ENCODE peak calls at places on chromosomes 12 and 14, in six cellular contexts. B is heart left ventricle; I is CD8-positive, alpha-beta T cell; Z is Karpas-422; P is suprapubic skin; S is endodermal cell. Q is an unnamed sample.

GRCh38 chr12:66678640-66679268 is at the start of gene GRIP1:
- DNase-seq in Z (no peak), B (no peak), S (peak; percentile 76), P (no peak), I (no peak), Q (no peak)

GRCh38 chr12:81722004-81722403 is 37.1 kb downstream of the PPFIA2 start:
- DNase-seq in P (no peak), I (no peak), S (no peak), B (no peak), Z (no peak), Q (peak; percentile 27)

GRCh38 chr12:122116707-122117535 is 38.4 kb downstream of the MLXIP start:
- DNase-seq in Z (no peak), P (no peak), B (no peak), I (no peak), S (peak; percentile 39), Q (no peak)

GRCh38 chr12:27142102-27142721 is 59.8 kb upstream of the C12orf71 start:
- DNase-seq in I (peak; percentile 42), B (peak; percentile 61), P (no peak), S (peak; percentile 92), Z (peak; percentile 80), Q (peak; percentile 65)

GRCh38 chr14:90235179-90235976 is 21.0 kb upstream of the PSMC1 start:
- DNase-seq in S (peak; percentile 95), Z (peak; percentile 87), I (peak; percentile 67), P (no peak), B (peak; percentile 55), Q (peak; percentile 45)

GRCh38 chr14:69592923-69593677 is 18.3 kb upstream of the SUSD6 start:
- DNase-seq in Z (no peak), B (no peak), P (no peak), I (no peak), S (no peak), Q (no peak)

GRCh38 chr12:15682826-15683225 is 106.4 kb downstream of the EPS8 start:
- DNase-seq in P (no peak), I (no peak), S (no peak), B (no peak), Z (no peak), Q (no peak)

GRCh38 chr14:69303086-69303485 is 43.1 kb downstream of the GALNT16 start:
- DNase-seq in I (no peak), Z (no peak), P (peak; percentile 26), B (no peak), S (peak; percentile 50), Q (no peak)

GRCh38 chr12:54404061-54405004 is 14.7 kb downstream of the ITGA5 start:
- DNase-seq in S (peak; percentile 97), Z (peak; percentile 91), B (no peak), P (no peak), I (peak; percentile 74), Q (no peak)

GRCh38 chr12:115383668-115384067 is 699.7 kb upstream of the TBX3 start:
- DNase-seq in B (peak; percentile 36), Z (no peak), S (no peak), P (no peak), I (no peak), Q (peak; percentile 56)

GRCh38 chr14:93655078-93655750 is 133.1 kb downstream of the PRIMA1 start:
- DNase-seq in I (no peak), B (no peak), Z (peak; percentile 92), S (peak; percentile 67), P (no peak), Q (peak; percentile 40)

GRCh38 chr14:102474934-102475333 is 34.6 kb downstream of the ANKRD9 start:
- DNase-seq in Z (no peak), B (peak; percentile 92), I (no peak), S (no peak), P (no peak), Q (no peak)

GRCh38 chr12:42326466-42327226 is 679 bp downstream of the PPHLN1 start:
- DNase-seq in I (peak; percentile 11), B (no peak), S (peak; percentile 60), P (no peak), Z (peak; percentile 66), Q (peak; percentile 26)

GRCh38 chr12:47267571-47267970 is 187.8 kb upstream of the AMIGO2 start:
- DNase-seq in B (no peak), S (no peak), P (no peak), Z (no peak), I (no peak), Q (no peak)

GRCh38 chr14:95525999-95526398 is 8.9 kb upstream of the GLRX5 start:
- DNase-seq in S (no peak), P (no peak), I (no peak), Z (no peak), B (no peak), Q (no peak)

GRCh38 chr14:95504135-95505029 is 12.1 kb downstream of the SYNE3 start:
- DNase-seq in Z (no peak), P (no peak), I (no peak), S (no peak), B (no peak), Q (peak; percentile 56)

GRCh38 chr14:20441466-20441865 is 5.5 kb upstream of the KLHL33 start:
- DNase-seq in S (no peak), B (no peak), Z (no peak), P (no peak), I (no peak), Q (no peak)

GRCh38 chr14:103141117-103141796 is 18.0 kb downstream of the TNFAIP2 start:
- DNase-seq in S (peak; percentile 94), P (no peak), B (no peak), I (peak; percentile 17), Z (peak; percentile 87), Q (no peak)

GRCh38 chr12:92717202-92717601 is 14.4 kb downstream of the PLEKHG7 start:
- DNase-seq in S (peak; percentile 76), P (no peak), B (no peak), Z (peak; percentile 58), I (no peak), Q (peak; percentile 19)

GRCh38 chr12:5433840-5434646 is 2.1 kb downstream of the NTF3 start:
- DNase-seq in Z (no peak), S (peak; percentile 54), P (no peak), B (no peak), I (no peak), Q (no peak)

DNA sequence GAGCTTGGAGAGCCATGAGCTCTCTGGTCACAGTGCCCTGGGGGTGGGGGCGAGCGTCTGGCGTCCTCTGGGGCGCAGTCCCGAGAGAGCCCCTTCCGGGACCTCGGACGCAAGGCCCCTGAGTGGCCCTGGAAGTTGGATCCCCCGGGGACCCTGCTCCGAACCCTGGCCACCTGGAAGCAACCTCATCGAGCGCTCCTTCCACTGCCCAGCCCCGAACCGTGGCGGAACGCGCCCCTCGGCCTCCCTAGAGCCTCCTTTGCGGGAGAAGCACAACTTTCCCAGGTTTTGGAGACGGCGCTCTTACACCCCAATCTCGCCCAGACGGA is 1.2 kb downstream of the NOS1 start:
- DNase-seq in P (no peak), I (no peak), Z (no peak), S (no peak), B (no peak), Q (no peak)
- H3K4me3 ChIP-seq in P (peak overlapping the region; percentile 57), I (no peak overlapping the region), Z (no peak overlapping the region), S (peak overlapping the region; percentile 81), B (peak overlapping the region; percentile 36), Q (no peak overlapping the region)

GRCh38 chr12:108313609-108314331 is 25.3 kb downstream of the CMKLR1 start:
- DNase-seq in I (no peak), P (no peak), S (peak; percentile 73), B (peak; percentile 56), Z (peak; percentile 25), Q (no peak)

GRCh38 chr12:108317303-108318283 is 21.5 kb downstream of the CMKLR1 start:
- DNase-seq in Z (no peak), I (no peak), S (no peak), P (no peak), B (no peak), Q (no peak)

GRCh38 chr12:108315486-108316105 is 23.5 kb downstream of the CMKLR1 start:
- DNase-seq in I (no peak), B (no peak), Z (no peak), P (no peak), S (no peak), Q (no peak)

GRCh38 chr12:108318472-108319275 is 20.4 kb downstream of the CMKLR1 start:
- DNase-seq in P (no peak), Z (no peak), I (no peak), S (no peak), B (no peak), Q (no peak)

DNA sequence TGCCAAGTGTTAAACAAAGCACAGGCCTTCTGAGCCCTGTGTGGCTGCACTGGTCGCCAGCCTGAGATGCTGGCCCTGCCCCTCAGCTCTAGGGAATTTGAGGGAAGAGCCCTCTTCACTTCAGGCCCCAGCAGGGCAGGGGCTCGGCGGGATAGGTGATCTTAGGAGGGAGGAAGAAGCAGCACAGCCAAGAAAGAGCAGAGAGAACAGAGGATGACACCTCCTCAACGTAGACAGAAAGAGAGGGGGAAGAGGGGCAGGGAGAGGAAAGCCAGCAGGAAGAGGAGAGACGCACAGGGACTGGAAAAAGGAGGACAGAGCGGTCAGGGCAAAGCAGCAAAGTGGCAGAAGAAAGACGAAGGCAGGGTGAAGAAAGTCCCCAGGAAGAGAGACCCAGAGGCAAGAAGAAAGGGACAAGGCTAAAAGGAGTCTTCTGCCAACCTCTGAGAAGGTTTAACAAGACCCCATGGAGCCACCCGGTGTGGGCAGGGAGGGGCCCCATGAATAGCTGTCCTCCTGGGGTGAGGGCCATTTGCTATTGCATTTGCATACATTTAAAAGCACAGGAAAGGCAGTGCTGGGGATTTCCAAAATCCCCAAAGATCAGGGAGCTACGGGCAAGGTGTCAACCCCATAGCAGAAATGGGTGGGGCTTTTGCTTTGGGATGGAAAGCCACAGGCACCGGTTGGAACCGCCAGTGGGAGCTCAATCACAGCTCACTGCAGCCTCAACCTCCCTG is 22.8 kb downstream of the CMKLR1 start:
- DNase-seq in I (no peak), B (no peak), S (peak; percentile 92), Z (no peak), P (no peak), Q (no peak)
- H3K27ac ChIP-seq in I (no peak overlapping the region), B (peak overlapping the region; percentile 38), S (peak overlapping the region; percentile 24), Z (no peak overlapping the region), P (no peak overlapping the region), Q (no peak overlapping the region)

GRCh38 chr14:52873096-52873495 is 77.8 kb downstream of the FERMT2 start:
- DNase-seq in Z (no peak), I (no peak), P (no peak), B (no peak), S (no peak), Q (no peak)
- H3K4me3 ChIP-seq in Z (no peak overlapping the region), I (no peak overlapping the region), P (no peak overlapping the region), B (no peak overlapping the region), S (no peak overlapping the region), Q (no peak overlapping the region)

DNA sequence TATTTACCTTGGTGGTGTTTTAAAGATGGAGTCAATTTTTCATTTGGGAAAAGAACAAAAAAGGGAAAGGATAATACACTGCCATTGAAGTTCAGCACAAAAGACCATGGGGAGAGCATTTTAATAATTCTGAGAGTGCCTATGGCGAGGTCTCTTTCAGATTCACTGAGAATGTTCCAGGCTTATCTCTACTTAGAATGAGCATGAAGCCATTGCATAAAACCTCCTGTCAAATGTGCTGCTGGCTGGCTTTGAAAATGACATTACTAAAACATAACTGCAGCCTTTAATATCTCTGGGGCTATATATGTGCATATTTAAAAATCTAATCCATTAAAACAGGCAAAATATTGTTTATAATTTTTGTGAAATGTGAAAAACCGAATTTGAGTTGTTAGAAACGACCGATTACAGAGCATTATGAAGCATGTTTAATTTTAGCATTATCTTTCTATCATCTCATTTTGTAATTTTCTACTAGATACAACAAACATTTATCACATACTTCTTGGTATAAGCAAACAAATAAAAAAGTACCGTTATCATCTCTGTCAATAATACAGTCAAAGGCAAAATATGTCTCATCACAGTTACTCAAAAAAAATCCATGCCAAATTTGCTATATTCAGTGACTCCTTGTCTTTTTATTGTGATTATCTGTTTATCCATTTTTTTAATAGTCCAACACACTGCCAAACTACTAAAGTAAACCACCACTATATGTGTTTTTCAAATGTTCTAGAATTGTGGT is 45.7 kb upstream of the YARS2 start:
- DNase-seq in Z (no peak), P (no peak), B (no peak), I (no peak), S (no peak), Q (no peak)
- H3K27ac ChIP-seq in Z (no peak overlapping the region), P (no peak overlapping the region), B (peak overlapping the region; percentile 42), I (no peak overlapping the region), S (no peak overlapping the region), Q (no peak overlapping the region)